ENCODE peak calls at places on chromosome 16, in seven cellular contexts. One of them, this sample, is unnamed.

GRCh38 chr16:138049-138417 is 440 bp downstream of the NPRL3 start:
- DNase-seq in brain microvascular endothelial cell: peak
- DNase-seq in lower lobe of right lung: no peak
- DNase-seq in lung: no peak
- DNase-seq in endothelial cell: peak
- DNase-seq in right atrium auricular region: no peak
- DNase-seq in omental fat pad: no peak
- DNase-seq in this sample: peak

GRCh38 chr16:49440156-49441065 is 66.8 kb downstream of the C16orf78 start:
- DNase-seq in brain microvascular endothelial cell: no peak
- DNase-seq in lower lobe of right lung: no peak
- DNase-seq in lung: no peak
- DNase-seq in endothelial cell: no peak
- DNase-seq in right atrium auricular region: no peak
- DNase-seq in omental fat pad: no peak
- DNase-seq in this sample: no peak

GRCh38 chr16:16033208-16033717 is 83.8 kb downstream of the ABCC1 start:
- DNase-seq in brain microvascular endothelial cell: no peak
- DNase-seq in lower lobe of right lung: no peak
- DNase-seq in lung: no peak
- DNase-seq in endothelial cell: no peak
- DNase-seq in right atrium auricular region: no peak
- DNase-seq in omental fat pad: no peak
- DNase-seq in this sample: no peak

GRCh38 chr16:6133009-6133408 is 1035.4 kb upstream of the EEF2KMT start:
- DNase-seq in brain microvascular endothelial cell: no peak
- DNase-seq in lower lobe of right lung: no peak
- DNase-seq in lung: no peak
- DNase-seq in endothelial cell: no peak
- DNase-seq in right atrium auricular region: no peak
- DNase-seq in omental fat pad: no peak
- DNase-seq in this sample: no peak

GRCh38 chr16:90022209-90023077 is 3.2 kb upstream of the DBNDD1 start:
- DNase-seq in brain microvascular endothelial cell: peak
- DNase-seq in lower lobe of right lung: peak
- DNase-seq in lung: peak
- DNase-seq in endothelial cell: peak
- DNase-seq in right atrium auricular region: peak
- DNase-seq in omental fat pad: peak
- DNase-seq in this sample: no peak

GRCh38 chr16:24858219-24859041 is 12.7 kb downstream of the SLC5A11 start:
- DNase-seq in brain microvascular endothelial cell: peak
- DNase-seq in lower lobe of right lung: peak
- DNase-seq in lung: no peak
- DNase-seq in endothelial cell: peak
- DNase-seq in right atrium auricular region: no peak
- DNase-seq in omental fat pad: no peak
- DNase-seq in this sample: peak

GRCh38 chr16:54342966-54343365 is 56.4 kb upstream of the IRX3 start:
- DNase-seq in brain microvascular endothelial cell: peak
- DNase-seq in lower lobe of right lung: no peak
- DNase-seq in lung: no peak
- DNase-seq in endothelial cell: no peak
- DNase-seq in right atrium auricular region: no peak
- DNase-seq in omental fat pad: no peak
- DNase-seq in this sample: no peak

GRCh38 chr16:50371936-50372595 is 3.3 kb upstream of the BRD7 start:
- DNase-seq in brain microvascular endothelial cell: no peak
- DNase-seq in lower lobe of right lung: no peak
- DNase-seq in lung: no peak
- DNase-seq in endothelial cell: no peak
- DNase-seq in right atrium auricular region: no peak
- DNase-seq in omental fat pad: no peak
- DNase-seq in this sample: peak

GRCh38 chr16:2591476-2592240 is 53.8 kb downstream of the PDPK1 start:
- DNase-seq in brain microvascular endothelial cell: no peak
- DNase-seq in lower lobe of right lung: peak
- DNase-seq in lung: no peak
- DNase-seq in endothelial cell: no peak
- DNase-seq in right atrium auricular region: no peak
- DNase-seq in omental fat pad: no peak
- DNase-seq in this sample: no peak

GRCh38 chr16:86217891-86218270 is 292.4 kb upstream of the FOXF1 start:
- DNase-seq in brain microvascular endothelial cell: no peak
- DNase-seq in lower lobe of right lung: no peak
- DNase-seq in lung: no peak
- DNase-seq in endothelial cell: no peak
- DNase-seq in right atrium auricular region: no peak
- DNase-seq in omental fat pad: no peak
- DNase-seq in this sample: no peak

GRCh38 chr16:8931864-8932263 is 31.8 kb downstream of the USP7 start:
- DNase-seq in brain microvascular endothelial cell: peak
- DNase-seq in lower lobe of right lung: no peak
- DNase-seq in lung: no peak
- DNase-seq in endothelial cell: peak
- DNase-seq in right atrium auricular region: no peak
- DNase-seq in omental fat pad: no peak
- DNase-seq in this sample: peak

GRCh38 chr16:5615868-5616642 is 518.5 kb upstream of the EEF2KMT start:
- DNase-seq in brain microvascular endothelial cell: no peak
- DNase-seq in lower lobe of right lung: peak
- DNase-seq in lung: peak
- DNase-seq in endothelial cell: peak
- DNase-seq in right atrium auricular region: peak
- DNase-seq in omental fat pad: no peak
- DNase-seq in this sample: peak

GRCh38 chr16:4032768-4033167 is 83.5 kb downstream of the ADCY9 start:
- DNase-seq in brain microvascular endothelial cell: no peak
- DNase-seq in lower lobe of right lung: peak
- DNase-seq in lung: peak
- DNase-seq in endothelial cell: no peak
- DNase-seq in right atrium auricular region: no peak
- DNase-seq in omental fat pad: no peak
- DNase-seq in this sample: no peak

GRCh38 chr16:84959045-84959576 is 52.2 kb downstream of the ZDHHC7 start:
- DNase-seq in brain microvascular endothelial cell: no peak
- DNase-seq in lower lobe of right lung: no peak
- DNase-seq in lung: no peak
- DNase-seq in endothelial cell: peak
- DNase-seq in right atrium auricular region: no peak
- DNase-seq in omental fat pad: no peak
- DNase-seq in this sample: no peak
- TF ChIP-seq CTCF in brain microvascular endothelial cell: peak
- TF ChIP-seq CTCF in lower lobe of right lung: no peak
- TF ChIP-seq CTCF in lung: no peak
- TF ChIP-seq CTCF in endothelial cell: peak
- TF ChIP-seq CTCF in right atrium auricular region: no peak
- TF ChIP-seq CTCF in omental fat pad: no peak
- TF ChIP-seq CTCF in this sample: no peak

DNA sequence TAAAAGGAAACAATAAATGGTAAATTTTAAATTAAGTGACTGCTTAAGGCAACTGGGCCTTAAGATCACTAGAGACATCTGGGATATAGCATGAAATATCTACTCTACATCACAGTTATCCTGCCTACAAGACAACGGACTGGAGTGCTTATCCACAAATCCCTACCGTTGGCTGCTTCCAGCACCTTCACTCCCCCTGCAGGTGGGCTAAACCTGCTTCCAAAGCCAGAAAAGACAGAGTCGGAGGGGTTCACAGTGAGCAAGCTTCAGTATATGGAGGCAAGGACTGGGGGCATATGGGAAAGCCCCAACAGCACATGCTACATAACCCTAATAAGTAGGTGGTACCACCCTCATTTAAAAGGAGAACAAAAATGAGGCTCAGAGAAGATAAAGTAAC is 45.3 kb downstream of the GRIN2A start:
- DNase-seq in brain microvascular endothelial cell: no peak
- DNase-seq in lower lobe of right lung: no peak
- DNase-seq in lung: no peak
- DNase-seq in endothelial cell: no peak
- DNase-seq in right atrium auricular region: no peak
- DNase-seq in omental fat pad: no peak
- DNase-seq in this sample: no peak
- TF ChIP-seq CTCF in brain microvascular endothelial cell: no peak
- TF ChIP-seq CTCF in lower lobe of right lung: no peak
- TF ChIP-seq CTCF in lung: no peak
- TF ChIP-seq CTCF in endothelial cell: no peak
- TF ChIP-seq CTCF in right atrium auricular region: no peak
- TF ChIP-seq CTCF in omental fat pad: no peak
- TF ChIP-seq CTCF in this sample: no peak

GRCh38 chr16:61419771-61420170 is 616.5 kb downstream of the CDH8 start:
- DNase-seq in brain microvascular endothelial cell: no peak
- DNase-seq in lower lobe of right lung: no peak
- DNase-seq in lung: no peak
- DNase-seq in endothelial cell: no peak
- DNase-seq in right atrium auricular region: no peak
- DNase-seq in omental fat pad: no peak
- DNase-seq in this sample: no peak

GRCh38 chr16:61421111-61421510 is 615.1 kb downstream of the CDH8 start:
- DNase-seq in brain microvascular endothelial cell: no peak
- DNase-seq in lower lobe of right lung: no peak
- DNase-seq in lung: no peak
- DNase-seq in endothelial cell: no peak
- DNase-seq in right atrium auricular region: no peak
- DNase-seq in omental fat pad: no peak
- DNase-seq in this sample: no peak
- TF ChIP-seq CTCF in brain microvascular endothelial cell: no peak
- TF ChIP-seq CTCF in lower lobe of right lung: no peak
- TF ChIP-seq CTCF in lung: no peak
- TF ChIP-seq CTCF in endothelial cell: no peak
- TF ChIP-seq CTCF in right atrium auricular region: no peak
- TF ChIP-seq CTCF in omental fat pad: no peak
- TF ChIP-seq CTCF in this sample: no peak

GRCh38 chr16:76882105-76882504 is 308.9 kb upstream of the MON1B start:
- DNase-seq in brain microvascular endothelial cell: no peak
- DNase-seq in lower lobe of right lung: no peak
- DNase-seq in lung: no peak
- DNase-seq in endothelial cell: no peak
- DNase-seq in right atrium auricular region: no peak
- DNase-seq in omental fat pad: no peak
- DNase-seq in this sample: no peak
- TF ChIP-seq CTCF in brain microvascular endothelial cell: no peak
- TF ChIP-seq CTCF in lower lobe of right lung: no peak
- TF ChIP-seq CTCF in lung: no peak
- TF ChIP-seq CTCF in endothelial cell: no peak
- TF ChIP-seq CTCF in right atrium auricular region: no peak
- TF ChIP-seq CTCF in omental fat pad: no peak
- TF ChIP-seq CTCF in this sample: no peak

GRCh38 chr16:56617212-56618085 is 8.1 kb upstream of the MT1E start:
- DNase-seq in brain microvascular endothelial cell: peak
- DNase-seq in lower lobe of right lung: peak
- DNase-seq in lung: peak
- DNase-seq in endothelial cell: no peak
- DNase-seq in right atrium auricular region: peak
- DNase-seq in omental fat pad: no peak
- DNase-seq in this sample: peak
- TF ChIP-seq CTCF in brain microvascular endothelial cell: no peak
- TF ChIP-seq CTCF in lower lobe of right lung: peak
- TF ChIP-seq CTCF in lung: no peak
- TF ChIP-seq CTCF in endothelial cell: no peak
- TF ChIP-seq CTCF in right atrium auricular region: peak
- TF ChIP-seq CTCF in omental fat pad: no peak
- TF ChIP-seq CTCF in this sample: no peak

GRCh38 chr16:51666821-51667220 is 515.8 kb upstream of the SALL1 start:
- DNase-seq in brain microvascular endothelial cell: no peak
- DNase-seq in lower lobe of right lung: no peak
- DNase-seq in lung: no peak
- DNase-seq in endothelial cell: no peak
- DNase-seq in right atrium auricular region: no peak
- DNase-seq in omental fat pad: no peak
- DNase-seq in this sample: no peak
- TF ChIP-seq CTCF in brain microvascular endothelial cell: no peak
- TF ChIP-seq CTCF in lower lobe of right lung: no peak
- TF ChIP-seq CTCF in lung: no peak
- TF ChIP-seq CTCF in endothelial cell: no peak
- TF ChIP-seq CTCF in right atrium auricular region: no peak
- TF ChIP-seq CTCF in omental fat pad: no peak
- TF ChIP-seq CTCF in this sample: no peak

DNA sequence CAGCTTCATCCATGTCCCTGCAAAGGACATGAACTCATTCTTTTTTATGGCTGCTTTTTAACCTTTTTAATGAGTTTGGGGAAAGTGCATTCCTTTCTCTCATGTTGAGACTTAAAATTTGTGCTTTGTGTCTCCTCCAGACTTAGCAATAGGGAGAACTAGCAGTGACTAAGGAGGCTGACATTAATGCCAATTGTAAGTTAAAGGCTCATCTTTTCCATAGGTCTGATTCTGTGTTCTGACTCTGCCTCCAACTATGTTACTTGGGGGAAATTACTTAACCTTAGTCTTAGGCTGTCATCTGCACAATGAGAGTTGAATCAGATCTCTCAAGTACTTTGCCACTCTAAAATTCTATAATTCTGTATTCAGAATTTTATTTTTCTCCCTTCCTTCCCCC is 17.5 kb upstream of the PHAF1 start:
- DNase-seq in brain microvascular endothelial cell: no peak
- DNase-seq in lower lobe of right lung: no peak
- DNase-seq in lung: no peak
- DNase-seq in endothelial cell: no peak
- DNase-seq in right atrium auricular region: no peak
- DNase-seq in omental fat pad: no peak
- DNase-seq in this sample: no peak
- TF ChIP-seq CTCF in brain microvascular endothelial cell: no peak
- TF ChIP-seq CTCF in lower lobe of right lung: no peak
- TF ChIP-seq CTCF in lung: no peak
- TF ChIP-seq CTCF in endothelial cell: no peak
- TF ChIP-seq CTCF in right atrium auricular region: no peak
- TF ChIP-seq CTCF in omental fat pad: no peak
- TF ChIP-seq CTCF in this sample: no peak

GRCh38 chr16:77183137-77183536 is 7.9 kb upstream of the MON1B start:
- DNase-seq in brain microvascular endothelial cell: no peak
- DNase-seq in lower lobe of right lung: no peak
- DNase-seq in lung: no peak
- DNase-seq in endothelial cell: no peak
- DNase-seq in right atrium auricular region: no peak
- DNase-seq in omental fat pad: no peak
- DNase-seq in this sample: no peak
- TF ChIP-seq CTCF in brain microvascular endothelial cell: no peak
- TF ChIP-seq CTCF in lower lobe of right lung: no peak
- TF ChIP-seq CTCF in lung: no peak
- TF ChIP-seq CTCF in endothelial cell: no peak
- TF ChIP-seq CTCF in right atrium auricular region: no peak
- TF ChIP-seq CTCF in omental fat pad: no peak
- TF ChIP-seq CTCF in this sample: no peak

DNA sequence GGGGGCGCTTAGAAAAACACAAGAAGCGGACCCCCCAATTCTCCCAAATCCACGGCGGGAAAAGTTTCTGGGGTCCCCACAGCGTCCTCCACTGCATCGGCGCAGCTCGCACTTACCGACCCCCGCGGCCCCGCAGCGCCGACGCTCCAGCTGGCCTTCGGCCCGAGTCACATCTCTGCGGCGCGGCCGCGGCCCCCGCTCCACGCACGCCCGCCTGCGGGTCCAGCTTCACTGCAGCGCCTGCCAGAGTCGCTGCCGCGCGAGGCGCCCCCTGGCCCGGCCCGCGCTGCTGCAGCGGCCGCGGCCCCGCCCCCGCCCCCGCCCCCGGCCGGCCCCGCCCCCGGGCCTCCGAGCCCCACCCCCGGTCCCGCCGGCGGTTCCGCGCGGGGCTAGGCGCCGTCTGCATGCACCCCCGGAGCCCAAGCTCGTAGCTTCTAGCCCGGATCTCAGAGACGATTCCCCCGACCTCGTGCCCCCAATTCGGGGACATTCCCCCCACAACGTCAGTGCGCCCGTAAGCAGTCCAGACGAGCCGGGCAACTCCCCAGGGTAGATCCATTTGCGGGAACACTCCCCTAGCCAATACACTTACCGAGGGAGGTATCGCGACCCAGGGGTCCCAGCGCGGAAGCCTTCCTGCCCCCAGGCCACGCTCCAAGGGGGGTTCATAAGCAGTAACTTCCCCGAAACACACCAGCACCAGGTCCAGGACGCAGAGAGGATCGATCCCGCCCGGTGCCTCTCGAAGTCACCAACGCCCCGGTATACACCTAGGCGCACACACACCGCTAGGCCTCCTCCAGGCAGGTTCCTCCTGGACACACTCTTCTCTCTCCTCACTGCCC is at the start of gene GPRC5B:
- DNase-seq in brain microvascular endothelial cell: no peak
- DNase-seq in lower lobe of right lung: peak
- DNase-seq in lung: no peak
- DNase-seq in endothelial cell: peak
- DNase-seq in right atrium auricular region: no peak
- DNase-seq in omental fat pad: no peak
- DNase-seq in this sample: peak
- TF ChIP-seq CTCF in brain microvascular endothelial cell: no peak
- TF ChIP-seq CTCF in lower lobe of right lung: no peak
- TF ChIP-seq CTCF in lung: no peak
- TF ChIP-seq CTCF in endothelial cell: no peak
- TF ChIP-seq CTCF in right atrium auricular region: no peak
- TF ChIP-seq CTCF in omental fat pad: no peak
- TF ChIP-seq CTCF in this sample: no peak